ENCODE peak calls at places on chromosomes 5 and 9, in five cellular contexts. L is activated CD8-positive, alpha-beta memory T cell treated with anti-CD3 and anti-CD28 coated beads for 4 hours; O is left colon; X is fibroblast of the conjunctiva; R is retinal pigment epithelial cell. E is an unnamed sample.

GRCh38 chr9:128632486-128632885 is 24.2 kb downstream of the DYNC2I2 start:
- DNase-seq in L (no peak), O (no peak), X (no peak), R (no peak), E (no peak)

GRCh38 chr9:80906728-80907127 is 782.6 kb downstream of the TLE1 start:
- DNase-seq in L (no peak), O (no peak), X (no peak), R (no peak), E (no peak)

GRCh38 chr9:71646131-71646530 is 122.2 kb downstream of the CEMIP2 start:
- DNase-seq in L (no peak), O (no peak), X (peak; percentile 14), R (no peak), E (no peak)

GRCh38 chr5:35041251-35041650 is 6.5 kb downstream of the AGXT2 start:
- DNase-seq in L (no peak), O (no peak), X (no peak), R (no peak), E (no peak)

GRCh38 chr5:146944764-146945710 is 66.5 kb upstream of the PPP2R2B start:
- DNase-seq in L (no peak), O (no peak), X (no peak), R (no peak), E (peak; percentile 7)

GRCh38 chr5:131965826-131966415 is 20.5 kb upstream of the MEIKIN start:
- DNase-seq in L (no peak), O (peak; percentile 15), X (no peak), R (no peak), E (no peak)

GRCh38 chr5:145752534-145752933 is 82.6 kb downstream of the PRELID2 start:
- DNase-seq in L (no peak), O (no peak), X (no peak), R (no peak), E (no peak)

GRCh38 chr5:133995903-133996563 is 8.7 kb downstream of the VDAC1 start:
- DNase-seq in L (no peak), O (no peak), X (no peak), R (no peak), E (peak; percentile 48)

GRCh38 chr9:92962303-92962649 is 15.0 kb downstream of the FGD3 start:
- DNase-seq in L (no peak), O (no peak), X (no peak), R (no peak), E (no peak)

GRCh38 chr5:31186672-31187267 is 6.7 kb upstream of the CDH6 start:
- DNase-seq in L (no peak), O (no peak), X (peak; percentile 22), R (no peak), E (no peak)

GRCh38 chr9:27528886-27529315 is 713 bp downstream of the MOB3B start:
- DNase-seq in L (no peak), O (peak; percentile 74), X (no peak), R (no peak), E (peak; percentile 68)

GRCh38 chr5:176162206-176162605 is 76.0 kb upstream of the SIMC1 start:
- DNase-seq in L (no peak), O (no peak), X (no peak), R (no peak), E (no peak)

E was measured in body of pancreas.